ENCODE peak calls at places on chromosomes 6 and 20, in eight cellular contexts. W is vagina, C is body of pancreas, X is pancreas, P is A549, A is cardiac fibroblast, H is fibroblast of mammary gland, N is psoas muscle. G is an unnamed sample.

GRCh38 chr6:11604215-11604614 is 66.7 kb downstream of the TMEM170B start:
- DNase-seq in W (no peak), C (no peak), X (no peak), P (no peak), A (no peak), H (no peak), N (no peak), G (no peak)

GRCh38 chr6:160519603-160520042 is 144.5 kb downstream of the LPA start:
- DNase-seq in W (no peak), C (no peak), X (no peak), P (no peak), A (peak; percentile 74), H (no peak), N (no peak), G (no peak)

GRCh38 chr20:41029150-41029872 is 689 bp downstream of the TOP1 start:
- DNase-seq in W (no peak), C (no peak), X (peak; percentile 73), P (peak; percentile 19), A (peak; percentile 33), H (no peak), N (peak; percentile 61), G (no peak)

GRCh38 chr20:7171911-7172310 is 404.4 kb downstream of the BMP2 start:
- DNase-seq in W (no peak), C (no peak), X (no peak), P (no peak), A (peak; percentile 57), H (no peak), N (no peak), G (no peak)

GRCh38 chr20:8854566-8854965 is 214.3 kb upstream of the PLCB4 start:
- DNase-seq in W (no peak), C (peak; percentile 19), X (no peak), P (no peak), A (peak; percentile 54), H (peak; percentile 55), N (peak; percentile 76), G (no peak)

GRCh38 chr6:37696220-37696840 is 1.4 kb downstream of the MDGA1 start:
- DNase-seq in W (no peak), C (peak; percentile 29), X (peak; percentile 71), P (no peak), A (peak; percentile 50), H (peak; percentile 38), N (no peak), G (no peak)

GRCh38 chr20:33567949-33568348 is 78.1 kb downstream of the CBFA2T2 start:
- DNase-seq in W (no peak), C (no peak), X (no peak), P (no peak), A (no peak), H (no peak), N (no peak), G (no peak)

GRCh38 chr20:61295726-61296628 is 43.9 kb downstream of the CDH4 start:
- DNase-seq in W (no peak), C (no peak), X (no peak), P (no peak), A (peak; percentile 5), H (no peak), N (no peak), G (peak; percentile 89)

GRCh38 chr20:20663841-20664240 is 48.6 kb downstream of the RALGAPA2 start:
- DNase-seq in W (no peak), C (no peak), X (no peak), P (no peak), A (peak; percentile 12), H (no peak), N (no peak), G (no peak)

GRCh38 chr6:113442040-113442439 is 415.1 kb upstream of the MARCKS start:
- DNase-seq in W (no peak), C (no peak), X (no peak), P (no peak), A (no peak), H (no peak), N (no peak), G (no peak)

GRCh38 chr6:106512958-106513480 is 116.3 kb downstream of the RTN4IP1 start:
- DNase-seq in W (no peak), C (no peak), X (no peak), P (no peak), A (no peak), H (peak; percentile 31), N (no peak), G (no peak)

GRCh38 chr6:106510090-106510970 is 119.0 kb downstream of the RTN4IP1 start:
- DNase-seq in W (no peak), C (peak; percentile 58), X (peak; percentile 76), P (peak; percentile 48), A (peak; percentile 47), H (peak; percentile 70), N (peak; percentile 64), G (peak; percentile 90)

GRCh38 chr6:106513813-106514212 is 115.5 kb downstream of the RTN4IP1 start:
- DNase-seq in W (no peak), C (no peak), X (no peak), P (no peak), A (no peak), H (peak; percentile 62), N (no peak), G (no peak)

GRCh38 chr6:106511274-106512047 is 117.8 kb downstream of the RTN4IP1 start:
- DNase-seq in W (no peak), C (peak; percentile 42), X (peak; percentile 71), P (no peak), A (peak; percentile 47), H (peak; percentile 48), N (peak; percentile 59), G (no peak)

DNA sequence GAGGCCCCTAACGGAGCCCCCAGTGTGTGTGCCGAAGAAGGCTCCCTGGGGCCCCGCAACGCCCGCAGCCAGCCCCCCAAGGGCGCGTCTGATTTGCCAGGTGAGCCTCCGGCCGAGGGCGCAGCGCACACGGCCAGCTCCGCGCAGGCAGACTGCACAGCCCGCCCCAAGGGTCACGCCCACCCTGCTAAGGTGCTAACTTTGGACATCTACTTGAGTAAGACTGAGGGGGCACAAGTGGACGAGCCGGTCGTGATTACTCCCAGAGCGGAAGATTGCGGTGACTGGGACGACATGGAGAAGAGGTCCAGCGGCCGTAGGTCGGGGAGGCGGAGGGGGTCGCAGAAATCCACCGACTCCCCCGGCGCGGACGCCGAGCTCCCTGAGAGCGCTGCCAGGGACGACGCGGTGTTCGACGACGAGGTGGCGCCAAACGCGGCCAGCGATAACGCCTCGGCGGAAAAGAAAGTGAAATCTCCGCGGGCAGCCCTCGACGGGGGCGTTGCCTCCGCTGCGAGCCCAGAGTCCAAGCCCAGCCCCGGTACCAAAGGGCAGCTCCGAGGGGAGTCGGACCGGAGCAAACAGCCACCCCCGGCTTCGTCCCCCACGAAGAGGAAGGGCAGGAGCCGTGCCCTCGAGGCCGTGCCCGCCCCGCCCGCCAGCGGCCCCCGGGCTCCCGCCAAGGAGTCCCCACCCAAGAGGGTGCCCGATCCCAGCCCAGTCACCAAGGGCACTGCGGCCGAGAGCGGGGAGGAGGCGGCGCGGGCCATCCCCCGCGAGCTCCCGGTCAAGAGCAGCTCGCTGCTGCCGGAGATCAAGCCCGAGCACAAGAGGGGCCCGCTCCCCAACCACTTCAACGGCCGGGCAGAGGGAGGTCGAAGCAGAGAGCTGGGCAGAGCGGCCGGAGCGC is 117.0 kb downstream of the RTN4IP1 start:
- DNase-seq in W (no peak), C (peak; percentile 63), X (peak; percentile 87), P (peak; percentile 13), A (peak; percentile 52), H (peak; percentile 58), N (peak; percentile 81), G (peak; percentile 74)
- TF ChIP-seq CTCF in W (no peak), C (peak; percentile 27), X (no peak), P (peak; percentile 7), A (peak; percentile 34), H (peak; percentile 18), N (no peak), G (peak; percentile 34)

DNA sequence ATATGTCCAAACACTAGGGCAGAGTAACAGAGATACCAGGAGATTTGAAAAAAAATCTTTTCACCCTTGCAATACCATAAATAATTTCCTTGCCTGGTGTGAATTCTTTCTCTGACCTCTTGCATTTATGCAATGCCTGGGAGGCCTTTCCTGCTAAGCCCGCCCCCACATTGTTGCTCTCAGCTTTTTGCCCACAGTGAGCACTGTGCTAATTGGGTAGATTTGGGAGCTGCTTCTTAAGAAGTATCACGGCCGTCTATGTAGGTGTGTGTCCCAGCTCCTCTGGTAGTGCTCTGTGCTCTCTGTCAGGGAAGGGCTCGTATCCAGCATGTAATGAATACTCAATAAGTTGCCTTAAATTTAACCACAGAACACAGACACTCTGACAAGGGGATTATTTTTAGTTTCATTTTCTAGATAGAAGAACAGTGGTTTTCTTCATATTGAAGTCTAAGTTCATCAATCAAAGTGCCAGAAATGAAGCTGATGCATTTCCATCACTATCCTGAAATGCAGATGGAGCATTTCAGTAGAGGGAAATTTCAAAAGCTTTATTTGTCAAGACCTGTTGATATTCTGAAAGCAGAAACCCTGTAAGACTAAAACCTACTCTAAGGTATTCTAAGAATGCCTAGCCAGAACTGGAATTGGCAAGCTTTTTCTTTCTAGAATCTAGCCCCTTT is 54.5 kb upstream of the CEP85L start:
- DNase-seq in W (no peak), C (no peak), X (no peak), P (no peak), A (peak; percentile 69), H (peak; percentile 58), N (peak; percentile 43), G (no peak)
- H3K4me3 ChIP-seq in W (no peak overlapping the region), C (no peak overlapping the region), X (no peak overlapping the region), P (no peak overlapping the region), A (peak overlapping the region; percentile 37), H (peak overlapping the region; percentile 12), N (peak overlapping the region; percentile 47), G (no peak overlapping the region)

DNA sequence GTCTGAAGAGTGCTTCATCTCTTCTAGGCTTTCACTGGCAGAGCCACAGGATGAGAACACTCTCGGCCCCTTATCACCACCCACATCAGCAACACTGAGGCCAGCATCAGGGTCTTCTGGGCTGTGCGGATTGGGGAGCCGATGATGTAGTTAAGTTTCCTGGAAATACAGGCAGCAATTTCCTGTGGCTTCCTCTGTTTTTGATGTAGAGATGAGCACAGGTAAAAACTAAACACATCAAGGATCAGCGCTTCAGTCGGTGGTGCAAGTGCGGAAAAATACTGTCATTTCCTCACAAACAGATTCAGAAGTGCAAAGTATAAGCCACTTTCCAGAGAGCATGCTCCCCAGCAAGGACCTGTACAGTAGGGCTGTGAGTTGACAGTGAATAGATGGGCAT is 62.6 kb downstream of the BACH2 start:
- DNase-seq in W (no peak), C (no peak), X (no peak), P (no peak), A (no peak), H (no peak), N (no peak), G (no peak)
- TF ChIP-seq CTCF in W (no peak), C (no peak), X (no peak), P (no peak), A (no peak), H (no peak), N (no peak), G (no peak)

GRCh38 chr6:5894357-5894756 is 112.4 kb downstream of the NRN1 start:
- DNase-seq in W (peak; percentile 44), C (no peak), X (no peak), P (no peak), A (no peak), H (no peak), N (no peak), G (no peak)

GRCh38 chr6:5893295-5893694 is 113.4 kb downstream of the NRN1 start:
- DNase-seq in W (peak; percentile 65), C (no peak), X (no peak), P (no peak), A (no peak), H (no peak), N (no peak), G (no peak)

GRCh38 chr6:5898102-5898501 is 108.6 kb downstream of the NRN1 start:
- DNase-seq in W (no peak), C (no peak), X (no peak), P (no peak), A (no peak), H (no peak), N (no peak), G (no peak)

GRCh38 chr6:5898563-5898962 is 108.2 kb downstream of the NRN1 start:
- DNase-seq in W (no peak), C (no peak), X (no peak), P (no peak), A (no peak), H (no peak), N (no peak), G (no peak)

GRCh38 chr6:5892669-5893068 is 114.1 kb downstream of the NRN1 start:
- DNase-seq in W (peak; percentile 65), C (no peak), X (no peak), P (no peak), A (no peak), H (no peak), N (no peak), G (no peak)
- H3K4me3 ChIP-seq in W (no peak overlapping the region), C (no peak overlapping the region), X (no peak overlapping the region), P (peak overlapping the region; percentile 39), A (no peak overlapping the region), H (no peak overlapping the region), N (peak overlapping the region; percentile 48), G (peak overlapping the region; percentile 40)